ENCODE peak calls at places on chromosomes 7 and 10, in six cellular contexts. C is stimulated activated naive CD8-positive, alpha-beta T cell treated with anti-CD3 and anti-CD28 coated beads, Interleukin-15, Interleukin-2, amounts not matched to agents 100 U/mL and 50 U/mL, for 24 hours; H is Caki2; P is hepatocyte; T is left ventricle myocardium superior; A is CD8-positive, alpha-beta T cell. U is an unnamed sample.

GRCh38 chr7:143367972-143368371 is 5.5 kb upstream of the FAM131B start:
- DNase-seq in C (no peak), H (peak), P (no peak), T (no peak), A (no peak), U (no peak)

GRCh38 chr7:24469118-24469517 is 104.1 kb upstream of the PALS2 start:
- DNase-seq in C (no peak), H (no peak), P (no peak), T (no peak), A (no peak), U (no peak)

GRCh38 chr10:87505366-87506113 is 847 bp downstream of the MINPP1 start:
- DNase-seq in C (peak), H (peak), P (peak), T (peak), A (peak), U (peak)

GRCh38 chr10:17144032-17144431 is 14.4 kb upstream of the CUBN start:
- DNase-seq in C (no peak), H (no peak), P (no peak), T (no peak), A (no peak), U (no peak)

GRCh38 chr10:99534939-99535763 is 2.4 kb downstream of the NKX2-3 start:
- DNase-seq in C (peak), H (peak), P (peak), T (no peak), A (no peak), U (no peak)

GRCh38 chr10:93680414-93681047 is 21.9 kb downstream of the FRA10AC1 start:
- DNase-seq in C (no peak), H (peak), P (peak), T (no peak), A (no peak), U (no peak)

GRCh38 chr10:69092959-69093850 is 5.3 kb downstream of the SRGN start:
- DNase-seq in C (peak), H (peak), P (peak), T (peak), A (peak), U (no peak)

GRCh38 chr7:83514977-83515376 is 134.0 kb downstream of the SEMA3E start:
- DNase-seq in C (no peak), H (no peak), P (no peak), T (no peak), A (no peak), U (no peak)

GRCh38 chr10:93437000-93437945 is 44.9 kb downstream of the MYOF start:
- DNase-seq in C (no peak), H (peak), P (peak), T (peak), A (no peak), U (no peak)

GRCh38 chr10:96998329-96998888 is 166.3 kb downstream of the LCOR start:
- DNase-seq in C (no peak), H (peak), P (peak), T (no peak), A (no peak), U (no peak)

GRCh38 chr7:1268076-1268815 is 35.6 kb downstream of the UNCX start:
- DNase-seq in C (no peak), H (no peak), P (no peak), T (peak), A (no peak), U (no peak)

GRCh38 chr7:47380325-47381131 is 201.4 kb downstream of the TNS3 start:
- DNase-seq in C (no peak), H (no peak), P (peak), T (no peak), A (no peak), U (no peak)

GRCh38 chr10:80278480-80278879 is 11.0 kb downstream of the MAT1A start:
- DNase-seq in C (no peak), H (no peak), P (no peak), T (no peak), A (no peak), U (no peak)

GRCh38 chr7:66054063-66054462 is 21.6 kb upstream of the ASL start:
- DNase-seq in C (no peak), H (no peak), P (no peak), T (no peak), A (no peak), U (no peak)

GRCh38 chr7:42868456-42868855 is 43.4 kb downstream of the C7orf25 start:
- DNase-seq in C (no peak), H (no peak), P (no peak), T (no peak), A (no peak), U (no peak)

GRCh38 chr7:42283553-42283952 is 46.5 kb upstream of the GLI3 start:
- DNase-seq in C (no peak), H (no peak), P (no peak), T (no peak), A (no peak), U (no peak)

GRCh38 chr7:142519077-142519789 is 230.0 kb upstream of the PRSS1 start:
- DNase-seq in C (no peak), H (no peak), P (no peak), T (no peak), A (no peak), U (no peak)

GRCh38 chr7:151429555-151430331 is 10.2 kb downstream of the CRYGN start:
- DNase-seq in C (no peak), H (no peak), P (no peak), T (no peak), A (peak), U (peak)

GRCh38 chr7:70432567-70433001 is 699.4 kb upstream of the GALNT17 start:
- DNase-seq in C (no peak), H (no peak), P (no peak), T (no peak), A (no peak), U (no peak)

GRCh38 chr10:77510695-77511094 is 126.9 kb downstream of the KCNMA1 start:
- DNase-seq in C (no peak), H (no peak), P (no peak), T (no peak), A (no peak), U (no peak)

GRCh38 chr7:151244156-151244870 is 4.2 kb downstream of the SMARCD3 start:
- DNase-seq in C (peak), H (no peak), P (peak), T (peak), A (no peak), U (peak)

GRCh38 chr7:132422502-132423101 is 153.7 kb downstream of the PLXNA4 start:
- DNase-seq in C (no peak), H (no peak), P (peak), T (no peak), A (no peak), U (no peak)

GRCh38 chr7:30451539-30452277 is 26.9 kb downstream of the NOD1 start:
- DNase-seq in C (no peak), H (no peak), P (no peak), T (peak), A (no peak), U (no peak)

GRCh38 chr10:11793762-11794479 is 29.2 kb upstream of the PROSER2 start:
- DNase-seq in C (no peak), H (peak), P (peak), T (no peak), A (no peak), U (no peak)